ENCODE peak calls at places on chromosomes 6 and 20, in eight cellular contexts. N is T-helper 9 cell; C is heart left ventricle; P is EL; S is AML-193; F is stimulated activated CD4-positive, alpha-beta T cell treated with anti-CD3 and anti-CD28 coated beads, Interleukin-4, amount 100 ng/mL, for 1 hour; G is glutamatergic neuron; E is transverse colon. V is an unnamed sample.

GRCh38 chr20:20411841-20412240 is 43.9 kb downstream of the INSM1 start:
- DNase-seq in S (no peak), P (no peak), E (no peak), F (no peak), N (no peak), C (no peak), G (no peak), V (no peak)

GRCh38 chr6:34063641-34064040 is 82.2 kb downstream of the GRM4 start:
- DNase-seq in F (no peak), N (no peak), C (no peak), P (no peak), S (no peak), G (peak), E (no peak), V (no peak)

GRCh38 chr6:143528164-143528811 is 16.8 kb upstream of the FUCA2 start:
- DNase-seq in E (no peak), N (no peak), P (no peak), F (no peak), C (no peak), S (peak), G (no peak), V (no peak)

GRCh38 chr20:43187476-43188233 is 2.1 kb downstream of the PTPRT start:
- DNase-seq in P (peak), N (peak), S (peak), E (peak), C (peak), G (peak), F (peak), V (peak)

GRCh38 chr6:44002591-44003344 is 124.5 kb downstream of the MRPL14 start:
- DNase-seq in F (peak), G (peak), E (peak), C (peak), P (peak), N (peak), S (no peak), V (peak)

GRCh38 chr6:38262041-38262440 is 377.7 kb downstream of the BTBD9 start:
- DNase-seq in S (no peak), G (no peak), E (no peak), F (no peak), P (peak), N (no peak), C (no peak), V (no peak)

GRCh38 chr6:38216451-38216850 is 396.9 kb downstream of the ZFAND3 start:
- DNase-seq in P (no peak), S (no peak), F (no peak), C (no peak), E (no peak), G (no peak), N (no peak), V (no peak)

GRCh38 chr6:151294561-151295101 is 54.9 kb downstream of the AKAP12 start:
- DNase-seq in G (no peak), F (no peak), N (no peak), C (no peak), P (peak), E (no peak), S (no peak), V (no peak)

GRCh38 chr20:45308078-45308778 is at the start of gene MATN4:
- DNase-seq in E (peak), G (no peak), C (peak), S (no peak), N (no peak), P (no peak), F (no peak), V (no peak)

GRCh38 chr6:63584566-63584965 is 12.3 kb downstream of the LOC128125822 start:
- DNase-seq in G (no peak), E (no peak), N (no peak), C (no peak), P (no peak), S (no peak), F (no peak), V (no peak)

GRCh38 chr6:36323062-36323461 is 13.6 kb downstream of the BNIP5 start:
- DNase-seq in G (peak), P (peak), N (no peak), F (no peak), S (peak), C (no peak), E (no peak), V (no peak)

GRCh38 chr6:6826961-6827360 is 238.4 kb downstream of the LY86 start:
- DNase-seq in S (no peak), G (no peak), F (no peak), E (no peak), N (no peak), C (no peak), P (no peak), V (no peak)

GRCh38 chr6:141326426-141326825 is 806.3 kb upstream of the GJE1 start:
- DNase-seq in C (no peak), S (no peak), G (no peak), E (no peak), P (peak), N (peak), F (peak), V (no peak)

GRCh38 chr6:3229566-3230274 is 2.3 kb upstream of the TUBB2B start:
- DNase-seq in E (no peak), G (peak), F (peak), N (peak), C (no peak), P (no peak), S (no peak), V (no peak)

GRCh38 chr6:128069180-128069579 is 168.3 kb upstream of the THEMIS start:
- DNase-seq in N (no peak), P (peak), G (no peak), S (no peak), C (no peak), F (no peak), E (no peak), V (no peak)

GRCh38 chr20:31849306-31849930 is 4.0 kb upstream of the FOXS1 start:
- DNase-seq in G (no peak), C (no peak), N (no peak), F (no peak), P (no peak), E (peak), S (no peak), V (peak)

GRCh38 chr20:35312348-35312747 is 20.1 kb upstream of the FAM83C start:
- DNase-seq in N (no peak), P (peak), G (no peak), F (no peak), S (no peak), C (no peak), E (no peak), V (no peak)

GRCh38 chr6:119152187-119152586 is 73.7 kb upstream of the FAM184A start:
- DNase-seq in S (no peak), P (no peak), F (no peak), G (no peak), E (no peak), C (no peak), N (no peak), V (no peak)

GRCh38 chr20:51769941-51770615 is 1.9 kb upstream of the ATP9A start:
- DNase-seq in G (no peak), E (no peak), P (peak), S (no peak), F (no peak), N (no peak), C (no peak), V (no peak)

GRCh38 chr20:4667371-4667773 is 54.3 kb upstream of the PRND start:
- DNase-seq in G (no peak), N (no peak), F (no peak), E (no peak), S (no peak), P (no peak), C (no peak), V (no peak)

GRCh38 chr6:80165143-80165542 is 58.7 kb downstream of the BCKDHB start:
- DNase-seq in E (no peak), G (no peak), N (no peak), P (peak), C (no peak), S (peak), F (peak), V (no peak)

GRCh38 chr20:13554706-13555105 is 84.0 kb downstream of the TASP1 start:
- DNase-seq in C (no peak), P (peak), E (no peak), F (no peak), G (no peak), N (no peak), S (no peak), V (no peak)

GRCh38 chr6:129903082-129903481 is 42.0 kb upstream of the TMEM244 start:
- DNase-seq in N (no peak), E (no peak), S (no peak), C (no peak), F (no peak), G (no peak), P (no peak), V (no peak)

GRCh38 chr20:38723069-38723981 is 961 bp upstream of the SLC32A1 start:
- DNase-seq in G (peak), P (peak), F (peak), C (no peak), E (no peak), S (no peak), N (no peak), V (no peak)

GRCh38 chr20:19620471-19620870 is 137.6 kb upstream of the RIN2 start:
- DNase-seq in S (no peak), F (no peak), P (no peak), N (no peak), E (no peak), G (no peak), C (no peak), V (no peak)

GRCh38 chr20:63082308-63082938 is 75.7 kb upstream of the BHLHE23 start:
- DNase-seq in N (peak), F (peak), S (no peak), G (peak), C (peak), P (peak), E (no peak), V (peak)

GRCh38 chr20:8766868-8767390 is 302.0 kb upstream of the PLCB4 start:
- DNase-seq in F (no peak), S (no peak), G (peak), P (no peak), E (no peak), C (no peak), N (no peak), V (no peak)

GRCh38 chr20:58245931-58246330 is 17.5 kb upstream of the ANKRD60 start:
- DNase-seq in G (no peak), E (no peak), P (no peak), N (no peak), C (no peak), F (no peak), S (no peak), V (no peak)

GRCh38 chr6:1747531-1747930 is 137.8 kb downstream of the FOXC1 start:
- DNase-seq in E (no peak), F (no peak), C (no peak), S (no peak), G (no peak), N (no peak), P (no peak), V (no peak)

GRCh38 chr6:109321752-109322151 is 60.5 kb downstream of the CD164 start:
- DNase-seq in F (no peak), E (no peak), G (no peak), P (no peak), S (no peak), C (no peak), N (no peak), V (no peak)